ENCODE peak calls at places on chromosomes 7 and 10, in eight cellular contexts. T is naive thymus-derived CD8-positive, alpha-beta T cell; Y is COLO829; B is cardiac fibroblast; A is PC-9; I is activated naive CD4-positive, alpha-beta T cell treated with anti-CD3 and anti-CD28 coated beads, Interleukin-2, amount 10 ng/mL, durations not matched to agents 7 days and 5 days; F is NCI-H2081; K is stimulated activated CD4-positive, alpha-beta T cell treated with anti-CD3 and anti-CD28 coated beads, Interleukin-1b, Interleukin-23, amount 100 ng/mL, for 1 hour. C is an unnamed sample.

GRCh38 chr10:5818894-5819293 is 5.7 kb upstream of the GDI2 start:
- DNase-seq in A (no peak), F (no peak), B (no peak), I (no peak), Y (no peak), K (no peak), T (no peak), C (no peak)

GRCh38 chr10:92239600-92240288 is 51.1 kb downstream of the CPEB3 start:
- DNase-seq in B (peak), I (peak), A (no peak), K (no peak), Y (no peak), T (peak), F (no peak), C (peak)

GRCh38 chr10:124961248-124961570 is 19.3 kb downstream of the ZRANB1 start:
- DNase-seq in F (no peak), B (no peak), K (no peak), Y (no peak), I (no peak), A (no peak), T (no peak), C (no peak)

GRCh38 chr10:3954615-3955014 is 169.6 kb upstream of the KLF6 start:
- DNase-seq in K (no peak), F (no peak), Y (no peak), T (no peak), B (no peak), A (no peak), I (no peak), C (no peak)

GRCh38 chr10:125157473-125157865 is 2.9 kb downstream of the CTBP2 start:
- DNase-seq in K (no peak), Y (no peak), T (no peak), F (no peak), A (peak), B (no peak), I (no peak), C (no peak)

GRCh38 chr10:56329961-56330360 is 31.1 kb downstream of the ZWINT start:
- DNase-seq in K (no peak), B (no peak), I (no peak), F (no peak), T (no peak), Y (no peak), A (no peak), C (no peak)

GRCh38 chr10:28993056-28993455 is 295.8 kb upstream of the LYZL1 start:
- DNase-seq in A (no peak), F (no peak), T (no peak), B (no peak), I (no peak), Y (no peak), K (no peak), C (no peak)

GRCh38 chr10:68516766-68517165 is 10.6 kb downstream of the SLC25A16 start:
- DNase-seq in K (no peak), F (no peak), I (no peak), B (peak), Y (no peak), T (no peak), A (no peak), C (no peak)

GRCh38 chr10:29946953-29947700 is 112.3 kb downstream of the JCAD start:
- DNase-seq in B (peak), A (peak), K (no peak), F (no peak), Y (no peak), I (no peak), T (no peak), C (no peak)

GRCh38 chr7:102460467-102460866 is 4.2 kb downstream of the ALKBH4 start:
- DNase-seq in B (no peak), A (no peak), Y (no peak), T (no peak), K (no peak), F (no peak), I (no peak), C (no peak)

GRCh38 chr7:49001610-49002033 is 77.3 kb downstream of the CDC14C start:
- DNase-seq in K (no peak), A (no peak), Y (peak), T (no peak), F (peak), B (peak), I (no peak), C (no peak)

GRCh38 chr10:60428387-60428737 is 38.7 kb upstream of the ANK3 start:
- DNase-seq in A (no peak), I (no peak), K (no peak), T (no peak), B (peak), F (no peak), Y (no peak), C (no peak)

GRCh38 chr10:5631936-5632335 is 34.5 kb downstream of the ASB13 start:
- DNase-seq in I (no peak), F (no peak), B (no peak), A (no peak), Y (no peak), T (no peak), K (no peak), C (no peak)

GRCh38 chr7:145986248-145986874 is 130.2 kb upstream of the CNTNAP2 start:
- DNase-seq in A (no peak), B (no peak), K (no peak), Y (no peak), I (no peak), F (no peak), T (no peak), C (no peak)

GRCh38 chr7:45975847-45976484 is 54.9 kb upstream of the IGFBP3 start:
- DNase-seq in A (no peak), Y (no peak), K (no peak), F (no peak), T (no peak), I (no peak), B (no peak), C (no peak)